ENCODE peak calls at places on chromosomes 1 and 21, in eight cellular contexts. U is fibroblast of pulmonary artery; E is RWPE1; C is OCI-LY7; Q is stimulated activated CD8-positive, alpha-beta memory T cell treated with anti-CD3 and anti-CD28 coated beads, Interleukin-15, amount 100 ng/mL, for 1 hour; G is head of caudate nucleus; X is ELR; B is T-cell. N is an unnamed sample.

GRCh38 chr1:156860639-156861423 is at the start of gene NTRK1:
- DNase-seq in X (peak), Q (no peak), B (peak), G (peak), E (peak), U (no peak), C (peak), N (no peak)

GRCh38 chr1:180173952-180174351 is 19.3 kb downstream of the QSOX1 start:
- DNase-seq in Q (no peak), B (no peak), E (no peak), G (peak), X (no peak), C (no peak), U (peak), N (peak)

GRCh38 chr1:201970334-201971159 is 11.9 kb upstream of the RNPEP start:
- DNase-seq in U (peak), C (no peak), Q (no peak), B (no peak), G (no peak), E (no peak), X (peak), N (no peak)

GRCh38 chr1:47568763-47569162 is 130.9 kb downstream of the FOXD2 start:
- DNase-seq in C (no peak), U (no peak), B (no peak), Q (no peak), X (no peak), G (peak), E (no peak), N (no peak)

GRCh38 chr1:221766210-221766609 is 24.3 kb upstream of the DUSP10 start:
- DNase-seq in G (no peak), U (peak), X (peak), Q (no peak), C (no peak), E (no peak), B (no peak), N (peak)

GRCh38 chr1:197092491-197093023 is 25.5 kb upstream of the F13B start:
- DNase-seq in X (no peak), C (no peak), E (no peak), B (no peak), U (peak), Q (no peak), G (no peak), N (no peak)

GRCh38 chr1:203173566-203173965 is 2.1 kb downstream of the MYBPH start:
- DNase-seq in E (no peak), U (no peak), G (no peak), X (no peak), Q (no peak), B (no peak), C (peak), N (no peak)

GRCh38 chr1:31586376-31587327 is 10.3 kb downstream of the TINAGL1 start:
- DNase-seq in E (no peak), C (no peak), X (no peak), U (no peak), G (no peak), B (no peak), Q (no peak), N (no peak)

GRCh38 chr1:42807056-42807668 is 9.8 kb upstream of the ERMAP start:
- DNase-seq in U (no peak), E (no peak), X (no peak), Q (no peak), G (no peak), B (no peak), C (no peak), N (no peak)

GRCh38 chr1:93150729-93151128 is 29.5 kb downstream of the TMED5 start:
- DNase-seq in U (no peak), B (no peak), Q (no peak), X (no peak), G (no peak), C (no peak), E (no peak), N (no peak)

GRCh38 chr1:234709473-234710279 is 99.7 kb upstream of the IRF2BP2 start:
- DNase-seq in X (no peak), E (no peak), Q (no peak), G (no peak), B (no peak), C (no peak), U (no peak), N (no peak)

GRCh38 chr21:39724944-39725343 is 20.0 kb upstream of the IGSF5 start:
- DNase-seq in C (no peak), G (no peak), X (no peak), B (no peak), E (no peak), Q (no peak), U (no peak), N (no peak)

GRCh38 chr1:3030663-3031381 is 9.6 kb downstream of the ACTRT2 start:
- DNase-seq in U (no peak), X (no peak), B (no peak), G (peak), Q (no peak), C (no peak), E (no peak), N (no peak)

GRCh38 chr1:89051300-89051943 is 13.6 kb downstream of the GBP1 start:
- DNase-seq in Q (no peak), B (no peak), E (no peak), U (no peak), C (no peak), X (no peak), G (no peak), N (no peak)

GRCh38 chr1:9079980-9080703 is 10.7 kb upstream of the SLC2A5 start:
- DNase-seq in U (no peak), B (no peak), Q (no peak), X (no peak), C (peak), G (no peak), E (no peak), N (no peak)

GRCh38 chr1:30612666-30613065 is 110.7 kb downstream of the MATN1 start:
- DNase-seq in X (no peak), E (no peak), B (no peak), Q (no peak), U (no peak), G (no peak), C (no peak), N (no peak)

GRCh38 chr1:24786191-24786590 is 40.9 kb downstream of the CLIC4 start:
- DNase-seq in B (no peak), C (no peak), Q (no peak), X (no peak), U (peak), G (no peak), E (peak), N (peak)

GRCh38 chr1:6502000-6502891 is 10.8 kb upstream of the PLEKHG5 start:
- DNase-seq in E (no peak), Q (no peak), U (peak), B (no peak), X (no peak), C (no peak), G (no peak), N (peak)

GRCh38 chr1:94580367-94581115 is 39.0 kb upstream of the F3 start:
- DNase-seq in Q (no peak), E (no peak), G (no peak), X (peak), U (peak), C (no peak), B (no peak), N (peak)

GRCh38 chr1:244695937-244696336 is 43.0 kb downstream of the DESI2 start:
- DNase-seq in U (no peak), C (no peak), B (no peak), G (no peak), E (no peak), X (no peak), Q (no peak), N (no peak)

GRCh38 chr1:41811978-41812852 is 106.5 kb downstream of the HIVEP3 start:
- DNase-seq in U (peak), Q (no peak), G (no peak), C (peak), X (peak), E (peak), B (peak), N (peak)

GRCh38 chr1:9319789-9320519 is 27.3 kb downstream of the SPSB1 start:
- DNase-seq in X (no peak), B (no peak), E (no peak), Q (no peak), G (no peak), C (peak), U (no peak), N (no peak)

GRCh38 chr1:222930097-222930496 is 115.3 kb downstream of the DISP1 start:
- DNase-seq in E (no peak), Q (no peak), B (no peak), U (no peak), X (no peak), C (no peak), G (no peak), N (no peak)

GRCh38 chr1:246302251-246302625 is 204.8 kb downstream of the SMYD3 start:
- DNase-seq in C (no peak), E (no peak), B (no peak), X (no peak), U (no peak), G (no peak), Q (no peak), N (no peak)

GRCh38 chr21:36792505-36792967 is 93.6 kb downstream of the SIM2 start:
- DNase-seq in X (peak), E (peak), Q (no peak), U (peak), B (no peak), G (no peak), C (no peak), N (no peak)

N was measured in fibroblast of the aortic adventitia.